ENCODE peak calls at places on chromosome 22, in six cellular contexts. B, C, N, D, A and Z are unnamed samples.

GRCh38 chr22:32830957-32831356 is 29.5 kb downstream of the TIMP3 start:
- DNase-seq in D (no peak), N (no peak), B (no peak), A (no peak), C (no peak), Z (no peak)

GRCh38 chr22:49997221-49997599 is 15.4 kb downstream of the IL17REL start:
- DNase-seq in B (peak), C (no peak), A (no peak), N (peak), D (no peak), Z (no peak)

GRCh38 chr22:24424001-24424900 is 3.1 kb upstream of the ADORA2A start:
- DNase-seq in B (no peak), C (no peak), D (no peak), N (no peak), A (peak), Z (peak)

GRCh38 chr22:36738416-36739020 is 35.0 kb upstream of the CACNG2 start:
- DNase-seq in A (no peak), C (no peak), D (no peak), B (no peak), N (no peak), Z (no peak)

GRCh38 chr22:31738566-31738965 is 11.4 kb downstream of the PRR14L start:
- DNase-seq in A (no peak), N (no peak), D (peak), B (no peak), C (no peak), Z (no peak)

GRCh38 chr22:48827904-48828555 is 999.6 kb downstream of the BRD1 start:
- DNase-seq in B (peak), D (no peak), C (no peak), A (no peak), N (no peak), Z (no peak)

GRCh38 chr22:50481440-50482106 is at the start of gene ADM2:
- DNase-seq in N (no peak), D (peak), B (peak), A (peak), C (peak), Z (peak)

GRCh38 chr22:43482310-43482625 is 70.5 kb downstream of the MPPED1 start:
- DNase-seq in C (no peak), N (no peak), D (no peak), B (no peak), A (no peak), Z (no peak)

GRCh38 chr22:23841736-23842404 is 3.1 kb upstream of the DERL3 start:
- DNase-seq in D (no peak), N (no peak), C (no peak), A (no peak), B (no peak), Z (no peak)

GRCh38 chr22:35802885-35803284 is 85.2 kb downstream of the APOL5 start:
- DNase-seq in D (no peak), A (no peak), N (no peak), C (no peak), B (no peak), Z (no peak)

GRCh38 chr22:20792966-20793332 is 19.0 kb downstream of the SERPIND1 start:
- DNase-seq in C (no peak), D (no peak), N (no peak), A (no peak), B (no peak), Z (no peak)

GRCh38 chr22:22590136-22590891 is 31.2 kb upstream of the PRAME start:
- DNase-seq in A (no peak), C (no peak), B (no peak), D (no peak), N (no peak), Z (no peak)

GRCh38 chr22:21626735-21627469 is 2.9 kb downstream of the YDJC start:
- DNase-seq in C (no peak), A (no peak), D (no peak), B (no peak), N (no peak), Z (peak)

GRCh38 chr22:50186789-50187523 is 1.2 kb downstream of the TRABD start:
- DNase-seq in C (no peak), B (peak), D (peak), A (no peak), N (no peak), Z (no peak)

GRCh38 chr22:49328076-49328475 is 499.6 kb downstream of the BRD1 start:
- DNase-seq in A (no peak), C (no peak), N (no peak), D (no peak), B (no peak), Z (no peak)

GRCh38 chr22:28855355-28856094 is 27.8 kb upstream of the ZNRF3 start:
- DNase-seq in A (peak), D (peak), C (peak), N (no peak), B (no peak), Z (peak)

GRCh38 chr22:44685384-44686056 is 16.5 kb upstream of the PRR5 start:
- DNase-seq in B (peak), D (peak), A (peak), C (peak), N (no peak), Z (peak)

GRCh38 chr22:23608583-23608982 is 23.5 kb downstream of the DRICH1 start:
- DNase-seq in B (no peak), D (peak), C (no peak), N (no peak), A (no peak), Z (peak)

GRCh38 chr22:36285017-36285416 is 32.1 kb downstream of the APOL1 start:
- DNase-seq in A (no peak), N (no peak), B (peak), C (no peak), D (no peak), Z (no peak)

GRCh38 chr22:36377022-36377631 is 10.6 kb downstream of the MYH9 start:
- DNase-seq in D (no peak), C (no peak), B (no peak), N (no peak), A (peak), Z (peak)

GRCh38 chr22:46674367-46674781 is 54.2 kb downstream of the GRAMD4 start:
- DNase-seq in N (peak), B (peak), A (peak), D (no peak), C (peak), Z (no peak)

GRCh38 chr22:24697671-24698082 is 76.8 kb downstream of the PIWIL3 start:
- DNase-seq in N (no peak), B (peak), C (no peak), D (no peak), A (no peak), Z (no peak)

GRCh38 chr22:31235076-31235475 is 23.0 kb downstream of the LIMK2 start:
- DNase-seq in N (no peak), A (no peak), D (no peak), C (no peak), B (no peak), Z (no peak)

GRCh38 chr22:24059121-24059520 is 48.0 kb downstream of the CABIN1 start:
- DNase-seq in A (no peak), D (no peak), N (no peak), B (no peak), C (no peak), Z (no peak)

GRCh38 chr22:30921108-30921507 is 47.5 kb downstream of the MORC2 start:
- DNase-seq in A (peak), C (no peak), D (no peak), B (no peak), N (no peak), Z (peak)

GRCh38 chr22:23071163-23072034 is 1.1 kb downstream of the GNAZ start:
- DNase-seq in N (no peak), C (no peak), D (no peak), A (no peak), B (peak), Z (no peak)

GRCh38 chr22:48743601-48744282 is 1083.9 kb downstream of the BRD1 start:
- DNase-seq in B (no peak), D (no peak), A (no peak), N (no peak), C (no peak), Z (no peak)

GRCh38 chr22:44860311-44860710 is 107.9 kb downstream of the ARHGAP8 start:
- DNase-seq in N (no peak), C (no peak), D (no peak), A (no peak), B (no peak), Z (no peak)

GRCh38 chr22:23570681-23571080 is 9.4 kb downstream of the IGLL1 start:
- DNase-seq in N (no peak), D (no peak), A (no peak), B (peak), C (no peak), Z (no peak)

GRCh38 chr22:40414838-40415505 is 44.6 kb downstream of the SGSM3 start:
- DNase-seq in B (no peak), C (no peak), D (no peak), N (no peak), A (no peak), Z (no peak)

GRCh38 chr22:49756656-49757055 is 71.0 kb downstream of the BRD1 start:
- DNase-seq in N (peak), A (no peak), C (no peak), D (no peak), B (peak), Z (no peak)

GRCh38 chr22:27245056-27245455 is 556.5 kb downstream of the MN1 start:
- DNase-seq in A (no peak), B (no peak), C (no peak), D (no peak), N (no peak), Z (no peak)

GRCh38 chr22:49326558-49326957 is 501.1 kb downstream of the BRD1 start:
- DNase-seq in D (no peak), N (no peak), B (no peak), A (no peak), C (no peak), Z (no peak)

GRCh38 chr22:22666307-22667091 is 22.1 kb downstream of the GGTLC2 start:
- DNase-seq in C (no peak), D (peak), B (no peak), N (no peak), A (peak), Z (peak)

GRCh38 chr22:36829370-36830002 is 12.7 kb upstream of the PVALB start:
- DNase-seq in N (no peak), A (no peak), C (no peak), D (no peak), B (no peak), Z (no peak)

GRCh38 chr22:19477321-19478085 is 1.5 kb downstream of the UFD1 start:
- DNase-seq in C (no peak), N (no peak), D (peak), B (no peak), A (no peak), Z (no peak)
- TF ChIP-seq CTCF in C (no peak), N (no peak), D (peak), B (no peak), A (peak), Z (no peak)

GRCh38 chr22:34390400-34390799 is 470.1 kb upstream of the LARGE1 start:
- DNase-seq in B (no peak), A (no peak), D (no peak), C (no peak), N (no peak), Z (no peak)
- TF ChIP-seq CTCF in B (no peak), A (no peak), D (no peak), C (no peak), N (no peak), Z (no peak)

GRCh38 chr22:25777870-25778269 is 35.9 kb downstream of the MYO18B start:
- DNase-seq in A (peak), C (no peak), D (peak), N (no peak), B (no peak), Z (peak)
- TF ChIP-seq CTCF in A (no peak), C (no peak), D (peak), N (no peak), B (no peak), Z (peak)

DNA sequence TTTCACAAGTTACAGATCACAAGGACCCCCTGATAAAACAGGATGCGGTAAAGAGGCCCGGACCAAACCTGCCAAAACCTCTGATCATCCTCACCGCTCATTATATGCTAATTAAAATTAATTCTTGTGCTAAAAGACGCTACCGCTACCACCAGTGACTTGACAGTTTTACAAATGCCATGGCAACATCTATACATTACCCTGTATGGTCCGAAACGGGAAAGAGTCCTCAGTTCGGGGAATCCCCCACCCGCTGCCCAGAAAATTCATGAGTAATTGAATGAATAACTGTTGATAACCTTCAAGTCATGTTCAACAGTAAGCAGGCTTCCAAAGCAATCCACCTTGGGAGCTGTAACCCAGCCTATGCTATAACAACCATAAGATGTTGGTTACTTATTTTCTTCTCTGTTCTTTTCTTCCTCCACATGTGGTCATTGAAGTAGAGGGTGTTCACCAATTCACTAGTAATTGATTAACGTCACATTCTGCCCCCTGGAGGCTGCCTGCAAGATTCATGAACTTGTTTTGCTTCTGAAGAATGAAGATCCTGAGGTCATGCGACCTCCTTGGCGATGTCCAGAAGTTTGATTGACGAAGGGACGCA is 20.6 kb downstream of the APOBEC3H start:
- DNase-seq in D (peak), B (no peak), A (peak), C (peak), N (no peak), Z (peak)
- TF ChIP-seq CTCF in D (peak), B (no peak), A (peak), C (peak), N (no peak), Z (peak)

GRCh38 chr22:42270178-42270511 is 308 bp downstream of the TCF20 start:
- DNase-seq in C (no peak), A (no peak), N (no peak), B (no peak), D (no peak), Z (peak)

GRCh38 chr22:42268852-42269406 is 1.5 kb downstream of the TCF20 start:
- DNase-seq in N (no peak), D (no peak), B (no peak), A (no peak), C (no peak), Z (no peak)

GRCh38 chr22:42271191-42271813 is 849 bp upstream of the TCF20 start:
- DNase-seq in B (peak), N (no peak), C (no peak), A (no peak), D (no peak), Z (no peak)

GRCh38 chr22:42270512-42271190 is at the start of gene TCF20:
- DNase-seq in C (peak), N (peak), D (peak), B (peak), A (peak), Z (peak)

DNA sequence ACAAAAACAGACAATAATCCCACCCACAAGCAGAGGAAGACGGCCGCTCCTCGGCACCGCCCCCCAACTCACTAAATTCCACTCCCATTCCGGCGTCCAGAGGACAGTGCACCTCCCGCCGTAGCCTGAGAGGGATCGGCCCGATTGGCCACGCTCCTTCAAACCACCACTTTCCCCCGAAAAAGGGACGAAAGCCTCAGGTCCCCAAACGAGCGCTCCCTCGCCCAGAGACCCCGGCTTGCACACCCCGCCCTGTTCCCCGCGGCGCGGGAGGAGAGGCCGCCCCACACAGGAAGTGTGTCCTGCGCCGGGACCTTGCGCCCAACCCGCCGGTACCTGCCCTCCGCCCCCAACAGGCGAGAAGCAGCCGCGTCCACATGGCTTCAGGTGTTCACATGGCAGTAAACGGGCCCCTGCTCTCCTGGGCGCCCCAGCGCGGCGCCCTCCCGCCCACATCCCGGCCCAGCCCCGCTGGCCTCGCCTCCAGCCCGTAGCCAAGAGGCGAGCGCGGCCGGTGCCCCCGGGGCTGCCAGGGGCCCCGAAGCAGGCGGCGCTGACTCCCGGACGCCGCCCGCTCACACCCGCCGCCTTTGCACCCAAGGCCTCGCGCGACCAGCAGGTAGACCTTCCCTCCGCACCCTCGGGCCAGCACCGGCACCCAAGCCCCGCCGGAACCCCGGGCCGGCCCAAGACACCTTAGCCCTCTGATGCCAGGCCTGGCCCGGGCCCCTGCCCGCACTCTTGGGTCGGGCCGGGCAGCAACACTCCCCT is 861 bp downstream of the TCF20 start:
- DNase-seq in C (peak), B (peak), D (no peak), N (no peak), A (peak), Z (peak)
- TF ChIP-seq CTCF in C (peak), B (no peak), D (no peak), N (no peak), A (no peak), Z (no peak)

GRCh38 chr22:17945851-17946690 is 78.3 kb downstream of the MICAL3 start:
- DNase-seq in A (no peak), C (no peak), D (no peak), N (no peak), B (no peak), Z (no peak)
- TF ChIP-seq CTCF in A (no peak), C (no peak), D (no peak), N (no peak), B (no peak), Z (no peak)